ENCODE peak calls at places on chromosomes 5 and 9, in nine cellular contexts. T is stimulated activated CD4-positive, alpha-beta T cell treated with anti-CD3 and anti-CD28 coated beads, Interleukin-4, amount 100 ng/mL, for 24 hours; L is effector memory CD8-positive, alpha-beta T cell; A is smooth muscle cell of the brain vasculature; S is Calu3; R is HT-29; Q is astrocyte of the spinal cord; H is HFF-Myc; G is PC-9. F is an unnamed sample.

GRCh38 chr9:7721291-7721690 is 78.3 kb downstream of the DMAC1 start:
- DNase-seq in T (no peak), L (no peak), A (no peak), S (no peak), R (no peak), Q (no peak), H (no peak), G (no peak), F (no peak)

GRCh38 chr5:32307769-32308194 is 5.0 kb downstream of the MTMR12 start:
- DNase-seq in T (no peak), L (no peak), A (no peak), S (no peak), R (no peak), Q (no peak), H (no peak), G (no peak), F (no peak)

GRCh38 chr9:115035872-115036612 is 81.9 kb downstream of the TNC start:
- DNase-seq in T (peak), L (no peak), A (no peak), S (no peak), R (no peak), Q (peak), H (no peak), G (no peak), F (no peak)

GRCh38 chr9:113223963-113224362 is 2.6 kb downstream of the SLC31A1 start:
- DNase-seq in T (no peak), L (no peak), A (no peak), S (no peak), R (no peak), Q (peak), H (no peak), G (no peak), F (no peak)

GRCh38 chr5:180595381-180596114 is 4.2 kb upstream of the SCGB3A1 start:
- DNase-seq in T (no peak), L (no peak), A (no peak), S (no peak), R (no peak), Q (no peak), H (no peak), G (no peak), F (no peak)

GRCh38 chr5:80149161-80149609 is 106.7 kb downstream of the SERINC5 start:
- DNase-seq in T (no peak), L (no peak), A (no peak), S (no peak), R (no peak), Q (no peak), H (no peak), G (no peak), F (no peak)

GRCh38 chr9:132372177-132373095 is 17.6 kb upstream of the SETX start:
- DNase-seq in T (no peak), L (no peak), A (no peak), S (no peak), R (peak), Q (no peak), H (peak), G (peak), F (no peak)

GRCh38 chr9:93260290-93261066 is 76.5 kb downstream of the WNK2 start:
- DNase-seq in T (no peak), L (no peak), A (no peak), S (no peak), R (no peak), Q (no peak), H (no peak), G (no peak), F (no peak)

GRCh38 chr5:82358454-82358853 is 80.3 kb upstream of the RPS23 start:
- DNase-seq in T (no peak), L (no peak), A (no peak), S (no peak), R (no peak), Q (peak), H (no peak), G (no peak), F (no peak)

GRCh38 chr5:110963495-110963894 is 108.0 kb upstream of the TSLP start:
- DNase-seq in T (no peak), L (no peak), A (no peak), S (no peak), R (no peak), Q (no peak), H (peak), G (no peak), F (no peak)

GRCh38 chr9:79857188-79857587 is 285.4 kb downstream of the TLE4 start:
- DNase-seq in T (no peak), L (no peak), A (no peak), S (no peak), R (no peak), Q (no peak), H (no peak), G (no peak), F (no peak)

GRCh38 chr9:70100362-70100761 is 56.7 kb downstream of the MAMDC2 start:
- DNase-seq in T (no peak), L (no peak), A (no peak), S (no peak), R (no peak), Q (no peak), H (no peak), G (no peak), F (no peak)

F was measured in stimulated activated naive CD4-positive, alpha-beta T cell.